ENCODE peak calls at places on chromosomes 2 and 18, in four cellular contexts. B is GDM1; T is effector memory CD8-positive, alpha-beta T cell; E is left ventricle myocardium superior. M is an unnamed sample.

GRCh38 chr2:88090446-88091283 is 23.0 kb downstream of the SMYD1 start:
- DNase-seq in T (no peak), E (no peak), B (peak), M (no peak)

GRCh38 chr2:128291844-128292598 is 26.6 kb downstream of the HS6ST1 start:
- DNase-seq in T (no peak), B (no peak), E (peak), M (no peak)

GRCh38 chr2:26993768-26994167 is 23.3 kb downstream of the MAPRE3 start:
- DNase-seq in T (no peak), B (no peak), E (no peak), M (no peak)

GRCh38 chr18:8260319-8260718 is 348.9 kb upstream of the RAB12 start:
- DNase-seq in E (no peak), B (no peak), T (no peak), M (no peak)

GRCh38 chr2:655626-656025 is 21.6 kb downstream of the TMEM18 start:
- DNase-seq in E (no peak), B (no peak), T (no peak), M (no peak)

GRCh38 chr18:23105581-23106219 is 29.6 kb upstream of the CABLES1 start:
- DNase-seq in E (no peak), T (no peak), B (no peak), M (no peak)

GRCh38 chr2:240989451-240990265 is 8.8 kb upstream of the SNED1 start:
- DNase-seq in E (peak), T (no peak), B (no peak), M (no peak)

GRCh38 chr2:239819974-239820555 is 205.1 kb downstream of the NDUFA10 start:
- DNase-seq in T (no peak), B (no peak), E (no peak), M (no peak)

GRCh38 chr2:40348665-40349064 is 103.2 kb downstream of the SLC8A1 start:
- DNase-seq in E (no peak), T (no peak), B (no peak), M (no peak)

GRCh38 chr2:112840068-112840445 is 3.5 kb upstream of the IL1B start:
- DNase-seq in T (no peak), B (no peak), E (no peak), M (no peak)

GRCh38 chr2:168849610-168850009 is 40.6 kb downstream of the SPC25 start:
- DNase-seq in B (no peak), T (no peak), E (no peak), M (no peak)

GRCh38 chr2:7027436-7027835 is 110.2 kb downstream of the RNF144A start:
- DNase-seq in B (no peak), E (no peak), T (no peak), M (no peak)

GRCh38 chr2:239818531-239819011 is 206.6 kb downstream of the NDUFA10 start:
- DNase-seq in B (no peak), T (no peak), E (no peak), M (no peak)

GRCh38 chr18:62324917-62325805 is at the start of gene TNFRSF11A:
- DNase-seq in B (peak), T (peak), E (peak), M (no peak)